ENCODE peak calls at places on chromosomes 16 and 17, in five cellular contexts. H is AG04450, M is A549, J is cardiac muscle cell, D is heart left ventricle. U is an unnamed sample.

GRCh38 chr16:71507061-71507460 is 17.9 kb upstream of the ZNF19 start:
- DNase-seq in H (no peak), J (no peak), M (no peak), D (no peak), U (no peak)

GRCh38 chr16:27820646-27821345 is 242.7 kb downstream of the GSG1L start:
- DNase-seq in H (no peak), D (no peak), J (no peak), M (no peak), U (peak; percentile 14)

GRCh38 chr17:56592487-56593072 is 919 bp upstream of the NOG start:
- DNase-seq in H (no peak), D (peak; percentile 48), J (peak; percentile 88), M (peak; percentile 64), U (peak; percentile 19)

GRCh38 chr17:7060165-7060890 is 16.4 kb upstream of the SLC16A11 start:
- DNase-seq in D (no peak), H (no peak), M (peak; percentile 98), J (no peak), U (no peak)

GRCh38 chr17:40118093-40118492 is 3.7 kb upstream of the MSL1 start:
- DNase-seq in D (no peak), M (no peak), H (no peak), J (no peak), U (no peak)

GRCh38 chr16:65117701-65118448 is 4.0 kb downstream of the CDH11 start:
- DNase-seq in D (peak; percentile 63), M (peak; percentile 51), J (peak; percentile 82), H (peak; percentile 75), U (peak; percentile 42)

GRCh38 chr16:85349413-85350145 is 237.3 kb upstream of the CIBAR2 start:
- DNase-seq in M (no peak), H (no peak), J (no peak), D (no peak), U (no peak)

GRCh38 chr17:38415250-38416194 is 12.7 kb upstream of the ARHGAP23 start:
- DNase-seq in D (no peak), H (peak; percentile 26), M (no peak), J (no peak), U (no peak)

GRCh38 chr16:83215417-83216001 is 588.7 kb downstream of the CDH13 start:
- DNase-seq in D (no peak), J (peak; percentile 34), H (peak; percentile 1), M (peak; percentile 23), U (no peak)

GRCh38 chr17:44546711-44547606 is 10.3 kb upstream of the FZD2 start:
- DNase-seq in D (no peak), M (peak; percentile 58), H (no peak), J (no peak), U (no peak)

GRCh38 chr16:2235234-2235651 is 1.0 kb upstream of the DNASE1L2 start:
- DNase-seq in M (no peak), H (no peak), D (no peak), J (no peak), U (no peak)

GRCh38 chr16:89071686-89072182 is 21.9 kb upstream of the ACSF3 start:
- DNase-seq in H (no peak), D (no peak), M (no peak), J (no peak), U (peak; percentile 29)

GRCh38 chr16:53131363-53132071 is 76.7 kb downstream of the CHD9 start:
- DNase-seq in D (peak; percentile 68), H (no peak), J (peak; percentile 68), M (peak; percentile 55), U (peak; percentile 77)

GRCh38 chr16:27512061-27512460 is 37.7 kb downstream of the GTF3C1 start:
- DNase-seq in H (no peak), J (no peak), D (no peak), M (no peak), U (no peak)

GRCh38 chr17:38797828-38798227 is 1.5 kb downstream of the PIP4K2B start:
- DNase-seq in J (no peak), M (no peak), H (no peak), D (no peak), U (no peak)

GRCh38 chr17:27463235-27463677 is 7.0 kb downstream of the KSR1 start:
- DNase-seq in D (no peak), H (no peak), J (no peak), M (no peak), U (no peak)

GRCh38 chr17:9676742-9677387 is 31.5 kb downstream of the USP43 start:
- DNase-seq in D (no peak), M (peak; percentile 69), H (no peak), J (no peak), U (no peak)

GRCh38 chr17:30717290-30718098 is 107.0 kb downstream of the CRLF3 start:
- DNase-seq in M (no peak), J (no peak), D (no peak), H (no peak), U (no peak)

GRCh38 chr17:3890893-3891219 is 2.0 kb downstream of the CAMKK1 start:
- DNase-seq in M (no peak), H (no peak), D (no peak), J (no peak), U (no peak)

GRCh38 chr16:24204150-24204665 is 51.9 kb upstream of the CACNG3 start:
- DNase-seq in J (no peak), M (no peak), D (no peak), H (no peak), U (no peak)

GRCh38 chr17:42518755-42519545 is 17.1 kb upstream of the NAGLU start:
- DNase-seq in H (no peak), J (no peak), M (no peak), D (peak; percentile 73), U (no peak)

GRCh38 chr17:72408122-72408382 is 287.2 kb downstream of the SOX9 start:
- DNase-seq in M (no peak), J (no peak), D (no peak), H (no peak), U (no peak)

GRCh38 chr16:85393674-85394510 is 219.2 kb upstream of the GSE1 start:
- DNase-seq in M (peak; percentile 84), J (peak; percentile 79), H (no peak), D (peak; percentile 70), U (peak; percentile 41)

GRCh38 chr16:26802440-26802839 is 264.3 kb upstream of the C16orf82 start:
- DNase-seq in D (no peak), H (no peak), M (no peak), J (no peak), U (no peak)

GRCh38 chr16:17515421-17516210 is 44.9 kb upstream of the XYLT1 start:
- DNase-seq in M (no peak), D (no peak), H (no peak), J (no peak), U (no peak)

DNA sequence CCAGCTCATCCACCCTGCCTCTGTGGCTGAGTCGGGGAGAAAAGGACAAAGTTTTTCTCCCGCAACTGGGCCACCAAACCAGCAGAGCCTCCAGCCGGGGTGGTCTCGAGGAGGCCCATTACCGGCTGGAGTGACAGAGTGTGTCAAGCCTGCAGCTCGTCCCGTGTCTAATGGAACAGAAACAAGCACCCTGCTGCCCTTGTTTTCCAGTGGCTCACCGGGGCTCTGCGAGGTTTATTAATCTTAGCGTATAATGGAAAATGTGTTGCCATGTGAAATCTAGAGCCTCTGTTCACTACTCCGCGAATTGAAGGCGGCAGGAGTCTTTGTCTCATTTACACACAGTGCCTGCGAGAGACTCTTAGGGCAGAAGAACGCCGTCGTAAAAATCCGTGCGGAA is 468.3 kb downstream of the WWOX start:
- DNase-seq in H (no peak), M (no peak), D (no peak), J (no peak), U (no peak)
- TF ChIP-seq CTCF in H (no peak), M (no peak), D (no peak), J (no peak), U (no peak)

GRCh38 chr17:5467416-5467815 is 1.4 kb downstream of the DHX33 start:
- DNase-seq in J (no peak), M (no peak), H (no peak), D (no peak), U (no peak)
- H3K4me3 ChIP-seq in J (peak overlapping the region; percentile 50), M (peak overlapping the region; percentile 91), H (peak overlapping the region; percentile 90), D (peak overlapping the region; percentile 92), U (no peak overlapping the region)

GRCh38 chr17:78766225-78766624 is 15.8 kb downstream of the CYTH1 start:
- DNase-seq in H (no peak), M (no peak), D (no peak), J (no peak), U (no peak)

GRCh38 chr17:78771758-78772382 is 10.2 kb downstream of the CYTH1 start:
- DNase-seq in H (no peak), M (no peak), J (no peak), D (no peak), U (no peak)

GRCh38 chr17:78767806-78768205 is 14.3 kb downstream of the CYTH1 start:
- DNase-seq in D (no peak), H (no peak), M (no peak), J (no peak), U (no peak)

GRCh38 chr17:78766743-78767294 is 15.3 kb downstream of the CYTH1 start:
- DNase-seq in J (no peak), H (no peak), D (no peak), M (no peak), U (no peak)

DNA sequence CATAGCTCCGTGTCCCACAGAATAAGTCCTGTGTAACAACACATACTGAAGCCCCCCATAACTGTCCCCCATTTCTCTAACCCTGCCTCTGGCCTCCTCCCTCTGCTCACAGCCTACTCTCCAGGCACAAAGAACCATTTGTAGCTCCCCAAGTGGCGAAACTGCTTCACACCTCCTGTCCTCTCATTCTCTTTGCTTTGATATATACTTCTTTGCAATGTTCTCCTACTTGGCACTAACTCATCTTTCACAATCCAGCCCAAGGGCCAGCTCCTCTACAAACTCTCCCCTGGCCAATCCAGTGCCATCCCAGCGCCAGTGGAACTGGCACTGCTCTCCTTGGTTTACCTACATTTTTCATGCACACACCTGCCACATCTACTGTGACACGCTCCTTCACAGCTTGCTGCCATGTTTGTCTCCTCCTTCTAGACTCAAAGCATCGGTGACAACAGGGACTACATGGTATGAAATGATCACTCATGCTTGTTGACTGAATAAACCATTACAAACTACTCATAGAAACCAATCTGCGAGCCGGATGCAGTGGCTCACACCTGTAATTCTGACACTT is 12.8 kb downstream of the CYTH1 start:
- DNase-seq in M (no peak), J (no peak), H (no peak), D (no peak), U (no peak)
- TF ChIP-seq CTCF in M (no peak), J (no peak), H (no peak), D (no peak), U (no peak)

GRCh38 chr16:86997058-86997457 is 320.1 kb downstream of the C16orf95 start:
- DNase-seq in J (no peak), M (no peak), D (no peak), H (no peak), U (no peak)
- H3K4me3 ChIP-seq in J (no peak overlapping the region), M (no peak overlapping the region), D (no peak overlapping the region), H (no peak overlapping the region), U (no peak overlapping the region)

GRCh38 chr17:73646409-73647305 is 2.4 kb upstream of the SDK2 start:
- DNase-seq in J (peak; percentile 63), D (no peak), H (no peak), M (peak; percentile 54), U (no peak)
- TF ChIP-seq CTCF in J (peak; percentile 15), D (no peak), H (peak; percentile 4), M (peak; percentile 6), U (no peak)

U was measured in pancreas.